ENCODE peak calls at places on chromosomes 3 and 15, in seven cellular contexts. O, S, X, K, W, Q and R are unnamed samples.

GRCh38 chr3:134898315-134898714 is 103.3 kb downstream of the EPHB1 start:
- DNase-seq in O (no peak), S (no peak), Q (no peak), X (no peak), W (no peak), K (no peak), R (no peak)

GRCh38 chr15:67080118-67080899 is 14.9 kb downstream of the SMAD3 start:
- DNase-seq in X (peak), Q (peak), W (no peak), S (no peak), K (no peak), O (peak), R (no peak)

GRCh38 chr15:71093089-71094024 is 21.9 kb upstream of the THSD4 start:
- DNase-seq in O (no peak), K (no peak), Q (peak), X (peak), S (no peak), W (peak), R (no peak)

GRCh38 chr3:45957606-45958005 is 14.3 kb downstream of the CXCR6 start:
- DNase-seq in O (no peak), X (no peak), Q (no peak), K (no peak), S (no peak), W (no peak), R (no peak)

GRCh38 chr15:81981888-81982287 is 63.9 kb downstream of the MEX3B start:
- DNase-seq in K (no peak), O (no peak), S (no peak), Q (no peak), X (no peak), W (no peak), R (no peak)

GRCh38 chr3:183472155-183472554 is 43.7 kb upstream of the MCF2L2 start:
- DNase-seq in W (no peak), Q (no peak), X (no peak), K (no peak), S (no peak), O (no peak), R (no peak)

GRCh38 chr3:194090716-194091115 is 45.2 kb upstream of the HES1 start:
- DNase-seq in Q (no peak), S (no peak), K (no peak), O (no peak), X (no peak), W (no peak), R (no peak)

GRCh38 chr3:102106421-102107097 is 257.2 kb downstream of the NFKBIZ start:
- DNase-seq in S (no peak), Q (no peak), W (no peak), X (peak), O (no peak), K (no peak), R (no peak)

GRCh38 chr15:57592426-57592825 is 722 bp downstream of the MYZAP start:
- DNase-seq in W (no peak), S (no peak), X (no peak), K (no peak), Q (no peak), O (no peak), R (no peak)

GRCh38 chr3:72655151-72655551 is 193.1 kb downstream of the SHQ1 start:
- DNase-seq in Q (no peak), X (no peak), K (peak), O (no peak), S (peak), W (peak), R (peak)

GRCh38 chr3:140365872-140366697 is 311.8 kb upstream of the TRIM42 start:
- DNase-seq in X (no peak), W (no peak), K (no peak), O (no peak), S (no peak), Q (peak), R (no peak)

GRCh38 chr3:62940763-62941632 is 65.8 kb upstream of the CADPS start:
- DNase-seq in Q (no peak), K (no peak), X (peak), S (no peak), W (no peak), O (peak), R (peak)

GRCh38 chr3:4712109-4712508 is 219.0 kb downstream of the ITPR1 start:
- DNase-seq in K (no peak), S (no peak), O (peak), Q (peak), X (peak), W (no peak), R (peak)

GRCh38 chr3:11007534-11007933 is 15.0 kb downstream of the SLC6A1 start:
- DNase-seq in K (no peak), Q (no peak), O (no peak), X (no peak), S (peak), W (peak), R (peak)

GRCh38 chr3:16290827-16291196 is 25.8 kb downstream of the OXNAD1 start:
- DNase-seq in W (no peak), S (no peak), X (no peak), Q (no peak), K (no peak), O (peak), R (no peak)

DNA sequence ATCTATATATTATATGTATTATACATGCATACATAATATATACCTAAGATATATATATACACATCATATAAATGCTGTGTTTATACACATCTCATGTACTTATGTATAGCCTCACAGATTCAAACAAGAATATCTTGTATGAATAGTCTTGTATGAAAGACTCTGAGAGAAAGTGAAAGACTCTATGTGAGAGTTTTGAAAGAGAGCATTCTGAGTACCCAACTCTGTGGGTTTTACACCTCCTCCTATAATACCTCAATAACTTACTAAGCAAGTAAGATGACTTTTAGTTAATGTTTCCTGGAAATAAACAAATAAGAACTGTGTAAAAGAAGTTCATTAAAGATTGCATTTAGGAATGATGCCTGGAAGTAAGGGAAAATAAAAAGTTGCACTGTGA is 108.1 kb upstream of the GMNC start:
- DNase-seq in W (no peak), S (no peak), X (no peak), Q (no peak), K (no peak), O (no peak), R (no peak)
- H3K4ac ChIP-seq in W (no peak), S (no peak), X (no peak), Q (no peak), K (no peak), O (no peak), R (no peak)

GRCh38 chr3:14791343-14791945 is 27.3 kb upstream of the FGD5 start:
- DNase-seq in Q (peak), O (peak), W (peak), S (peak), K (peak), X (peak), R (peak)
- H3K4ac ChIP-seq in Q (no peak), O (no peak), W (no peak), S (no peak), K (no peak), X (no peak), R (no peak)

GRCh38 chr3:26308454-26308853 is 314.1 kb upstream of the LRRC3B start:
- DNase-seq in Q (no peak), W (no peak), X (no peak), S (no peak), O (no peak), K (no peak), R (no peak)

GRCh38 chr3:26312826-26313225 is 309.7 kb upstream of the LRRC3B start:
- DNase-seq in O (no peak), S (no peak), W (no peak), X (no peak), Q (no peak), K (no peak), R (no peak)

GRCh38 chr3:26307805-26308204 is 314.8 kb upstream of the LRRC3B start:
- DNase-seq in O (no peak), K (no peak), W (no peak), Q (no peak), S (no peak), X (no peak), R (no peak)

DNA sequence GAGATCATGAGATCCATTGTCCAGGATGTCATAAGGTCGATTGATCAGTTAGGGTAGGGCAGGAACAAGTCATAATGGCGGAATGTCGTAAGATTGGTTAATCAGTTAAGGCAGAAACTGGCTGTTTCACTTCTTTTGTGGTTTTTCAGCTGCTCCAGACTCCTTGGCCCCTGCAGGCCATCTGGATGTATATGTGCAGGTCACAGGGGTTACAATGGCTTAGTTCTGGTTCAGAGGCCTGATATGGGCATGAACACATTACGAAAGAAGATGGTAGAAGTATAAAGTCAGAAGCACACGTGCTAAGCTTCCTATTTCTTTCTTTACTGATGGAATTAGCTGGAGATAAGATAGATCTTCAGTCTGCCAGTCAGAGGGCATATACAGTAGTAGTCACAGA is 315.4 kb upstream of the LRRC3B start:
- DNase-seq in Q (no peak), S (no peak), X (no peak), K (no peak), O (no peak), W (no peak), R (no peak)
- H3K4ac ChIP-seq in Q (no peak), S (no peak), X (no peak), K (no peak), O (no peak), W (no peak), R (no peak)

DNA sequence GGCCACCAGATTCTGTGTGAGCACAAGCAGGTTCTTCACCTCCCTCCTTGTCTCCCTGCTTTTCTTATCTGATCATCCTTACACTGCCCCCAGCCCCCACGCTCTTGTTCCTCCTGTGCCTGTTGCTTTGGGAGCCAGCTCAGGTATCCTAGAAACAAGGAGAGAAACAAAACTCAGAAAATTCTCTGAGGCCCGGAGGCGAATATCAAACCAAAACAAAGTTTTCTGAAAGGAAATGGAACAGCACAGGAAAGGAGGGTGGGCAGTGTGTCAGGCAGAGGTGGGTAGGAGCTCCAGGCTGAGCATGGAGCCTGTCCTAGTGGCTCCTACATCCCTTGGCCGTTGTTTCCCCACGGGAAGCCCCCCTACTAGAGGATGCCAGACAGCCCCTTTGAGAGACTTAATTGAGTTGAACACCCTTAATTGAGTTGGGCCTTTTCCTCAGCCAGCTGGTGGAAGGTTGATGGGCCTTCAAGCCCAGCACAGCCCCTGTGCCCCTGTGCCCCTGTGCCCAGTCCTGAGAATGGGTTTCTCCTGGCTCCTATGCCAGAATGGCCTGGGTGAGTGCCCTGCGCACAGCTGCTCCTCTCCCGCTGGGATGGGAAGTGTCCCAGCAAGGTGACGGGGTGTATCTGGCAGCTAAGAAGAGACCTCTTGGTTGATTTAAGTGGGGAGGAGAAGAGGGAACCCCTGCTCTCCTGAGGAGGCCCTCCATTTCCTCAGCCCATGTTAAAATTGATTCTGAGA is 22.8 kb upstream of the JMJD7 start:
- DNase-seq in W (no peak), O (no peak), K (no peak), Q (peak), X (no peak), S (no peak), R (no peak)
- H3K4ac ChIP-seq in W (no peak), O (no peak), K (no peak), Q (peak), X (no peak), S (no peak), R (no peak)

GRCh38 chr15:87142096-87142495 is 1062.4 kb downstream of the AGBL1 start:
- DNase-seq in K (no peak), X (no peak), Q (no peak), S (no peak), O (peak), W (no peak), R (peak)
- H3K4ac ChIP-seq in K (no peak), X (no peak), Q (no peak), S (no peak), O (no peak), W (no peak), R (no peak)